ENCODE peak calls at places on chromosomes 11 and 22, in six cellular contexts. S, T, L, U, W and C are unnamed samples.

GRCh38 chr22:35746248-35746647 is 28.6 kb downstream of the APOL5 start:
- DNase-seq in S (no peak), L (no peak), W (no peak), T (no peak), U (no peak), C (no peak)

GRCh38 chr11:35298369-35298768 is 121.0 kb downstream of the SLC1A2 start:
- DNase-seq in U (no peak), T (no peak), W (no peak), S (no peak), L (no peak), C (no peak)

GRCh38 chr22:38830026-38830844 is 13.6 kb downstream of the NPTXR start:
- DNase-seq in W (no peak), L (no peak), S (no peak), U (no peak), T (no peak), C (no peak)

GRCh38 chr22:20653012-20653794 is 120.7 kb upstream of the SERPIND1 start:
- DNase-seq in W (no peak), L (no peak), U (no peak), S (no peak), T (no peak), C (no peak)

GRCh38 chr11:115657586-115657985 is 153.4 kb upstream of the CADM1 start:
- DNase-seq in L (no peak), W (no peak), S (peak; percentile 22), T (no peak), U (no peak), C (no peak)

GRCh38 chr11:64229090-64229958 is 1.0 kb upstream of the DNAJC4 start:
- DNase-seq in T (no peak), S (no peak), U (no peak), L (no peak), W (no peak), C (no peak)

GRCh38 chr22:23180893-23181762 is 819 bp downstream of the BCR start:
- DNase-seq in W (no peak), L (peak; percentile 41), T (peak; percentile 29), S (peak; percentile 39), U (no peak), C (no peak)

GRCh38 chr22:35914665-35915476 is 113.8 kb downstream of the RBFOX2 start:
- DNase-seq in S (peak; percentile 91), L (peak; percentile 72), W (peak; percentile 91), U (peak; percentile 82), T (no peak), C (no peak)

GRCh38 chr11:2207773-2208621 is 36.4 kb upstream of the TH start:
- DNase-seq in S (peak; percentile 5), U (no peak), L (no peak), T (no peak), W (no peak), C (peak; percentile 29)

GRCh38 chr11:119891392-119891791 is 162.4 kb upstream of the NECTIN1 start:
- DNase-seq in W (no peak), L (no peak), T (no peak), S (no peak), U (no peak), C (no peak)

GRCh38 chr11:116459644-116460043 is 313.1 kb downstream of the BUD13 start:
- DNase-seq in S (no peak), T (no peak), L (no peak), W (no peak), U (no peak), C (no peak)

GRCh38 chr11:2461253-2462091 is 16.7 kb downstream of the KCNQ1 start:
- DNase-seq in T (no peak), S (no peak), L (no peak), U (no peak), W (no peak), C (no peak)

GRCh38 chr22:49590851-49591445 is 236.7 kb downstream of the BRD1 start:
- DNase-seq in W (no peak), T (no peak), S (no peak), L (no peak), U (no peak), C (no peak)

GRCh38 chr11:77060234-77060633 is 6.5 kb upstream of the CAPN5 start:
- DNase-seq in W (no peak), T (no peak), U (no peak), S (no peak), L (no peak), C (no peak)

GRCh38 chr11:101327908-101328307 is 198.3 kb upstream of the PGR start:
- DNase-seq in U (no peak), W (peak; percentile 32), S (no peak), L (no peak), T (no peak), C (no peak)

GRCh38 chr22:47619631-47620030 is 857.2 kb downstream of the TBC1D22A start:
- DNase-seq in W (no peak), T (no peak), S (no peak), L (no peak), U (no peak), C (peak; percentile 19)

GRCh38 chr11:115759622-115760527 is 255.7 kb upstream of the CADM1 start:
- DNase-seq in W (no peak), S (no peak), L (peak; percentile 65), T (no peak), U (no peak), C (no peak)

GRCh38 chr22:41917906-41918791 is 3.3 kb upstream of the SHISA8 start:
- DNase-seq in U (peak; percentile 29), T (no peak), S (peak; percentile 46), L (no peak), W (peak; percentile 48), C (peak; percentile 78)

GRCh38 chr11:120675171-120675570 is 163.6 kb downstream of the GRIK4 start:
- DNase-seq in L (no peak), S (no peak), U (no peak), T (no peak), W (no peak), C (no peak)

GRCh38 chr11:50174189-50174588 is 141.5 kb downstream of the OR4C45 start:
- DNase-seq in U (peak; percentile 15), L (no peak), T (no peak), W (peak; percentile 63), S (peak; percentile 11), C (no peak)

GRCh38 chr11:12989428-12990242 is 19.5 kb upstream of the RASSF10 start:
- DNase-seq in L (no peak), W (no peak), S (peak; percentile 74), T (no peak), U (no peak), C (no peak)

GRCh38 chr11:91773090-91773489 is 451.5 kb upstream of the FAT3 start:
- DNase-seq in T (no peak), U (no peak), L (no peak), W (no peak), S (no peak), C (no peak)

GRCh38 chr22:50014655-50015401 is 2.3 kb upstream of the IL17REL start:
- DNase-seq in S (no peak), L (peak; percentile 45), T (no peak), U (no peak), W (no peak), C (no peak)

GRCh38 chr11:12702999-12703453 is 28.8 kb downstream of the TEAD1 start:
- DNase-seq in T (no peak), L (no peak), S (no peak), U (no peak), W (no peak), C (no peak)

GRCh38 chr22:23107487-23108323 is 34.1 kb downstream of the RSPH14 start:
- DNase-seq in L (no peak), T (no peak), W (no peak), U (no peak), S (no peak), C (no peak)

GRCh38 chr11:112968988-112969714 is 7.9 kb downstream of the NCAM1 start:
- DNase-seq in U (peak; percentile 17), W (peak; percentile 8), S (no peak), L (no peak), T (no peak), C (no peak)

GRCh38 chr11:10397226-10397987 is 57.7 kb upstream of the AMPD3 start:
- DNase-seq in U (no peak), S (no peak), W (no peak), T (no peak), L (no peak), C (no peak)

GRCh38 chr11:57644748-57645715 is 4.7 kb downstream of the YPEL4 start:
- DNase-seq in W (peak; percentile 73), T (peak; percentile 87), L (peak; percentile 89), U (peak; percentile 62), S (no peak), C (peak; percentile 80)

GRCh38 chr11:126304457-126305072 is 705 bp downstream of the DCPS start:
- DNase-seq in W (no peak), S (no peak), U (no peak), T (no peak), L (no peak), C (no peak)

GRCh38 chr11:69873166-69874077 is 54.2 kb upstream of the FGF3 start:
- DNase-seq in S (no peak), L (no peak), T (no peak), U (no peak), W (no peak), C (no peak)

GRCh38 chr11:113514856-113515255 is 39.7 kb upstream of the DRD2 start:
- DNase-seq in L (no peak), W (no peak), S (peak; percentile 68), U (no peak), T (no peak), C (no peak)

GRCh38 chr11:90392692-90393091 is 169.8 kb upstream of the CHORDC1 start:
- DNase-seq in U (no peak), T (no peak), S (no peak), W (no peak), L (no peak), C (no peak)
- TF ChIP-seq CTCF in U (no peak), T (no peak), S (peak; percentile 25), W (no peak), L (no peak), C (no peak)

GRCh38 chr11:86940122-86940777 is 14.9 kb downstream of the FZD4 start:
- DNase-seq in U (peak; percentile 71), T (no peak), S (no peak), W (peak; percentile 87), L (peak; percentile 40), C (no peak)
- TF ChIP-seq CTCF in U (peak; percentile 42), T (no peak), S (no peak), W (peak; percentile 19), L (no peak), C (no peak)

GRCh38 chr22:32339190-32340012 is 18.3 kb upstream of the RFPL3 start:
- DNase-seq in T (no peak), W (no peak), U (no peak), S (no peak), L (no peak), C (no peak)
- TF ChIP-seq CTCF in T (no peak), W (no peak), U (no peak), S (no peak), L (no peak), C (no peak)

GRCh38 chr22:45864959-45865496 is 111.9 kb downstream of the WNT7B start:
- DNase-seq in L (no peak), T (no peak), S (no peak), U (no peak), W (no peak), C (no peak)

GRCh38 chr22:45866398-45867117 is 110.4 kb downstream of the WNT7B start:
- DNase-seq in U (no peak), L (peak; percentile 52), S (no peak), W (no peak), T (no peak), C (no peak)

GRCh38 chr22:45861259-45861658 is 115.7 kb downstream of the WNT7B start:
- DNase-seq in T (no peak), U (no peak), L (no peak), S (no peak), W (peak; percentile 4), C (no peak)

GRCh38 chr22:45865561-45866397 is 111.2 kb downstream of the WNT7B start:
- DNase-seq in T (no peak), W (no peak), L (no peak), S (no peak), U (no peak), C (no peak)

GRCh38 chr22:45863981-45864751 is 112.8 kb downstream of the WNT7B start:
- DNase-seq in T (peak; percentile 61), L (peak; percentile 91), W (peak; percentile 40), U (peak; percentile 28), S (peak; percentile 24), C (no peak)
- TF ChIP-seq CTCF in T (peak; percentile 83), L (peak; percentile 98), W (peak; percentile 96), U (peak; percentile 98), S (peak; percentile 94), C (peak; percentile 93)